ENCODE peak calls at places on chromosomes 5 and 9, in ten cellular contexts. P is fibroblast of lung, G is colonic mucosa, Y is heart right ventricle, J is right lobe of liver, H is upper lobe of right lung, M is endothelial cell of umbilical vein, K is stomach, W is A549, I is A673. S is an unnamed sample. For H3K4me1, the result is how much of the 10 kb centered on the place peaks cover.

GRCh38 chr5:169511708-169512107 is 71.9 kb upstream of the SPDL1 start:
- DNase-seq in Y (no peak), J (no peak), P (no peak), K (no peak), W (no peak), M (no peak), G (no peak), I (no peak), H (no peak), S (no peak)

GRCh38 chr5:57476743-57477142 is 5.9 kb downstream of the ACTBL2 start:
- DNase-seq in H (no peak), P (no peak), K (no peak), M (no peak), J (no peak), I (no peak), G (no peak), W (no peak), Y (no peak), S (no peak)

GRCh38 chr9:134208310-134208841 is 44.0 kb upstream of the RNU6ATAC start:
- DNase-seq in I (no peak), H (peak), M (no peak), W (no peak), P (no peak), Y (peak), G (no peak), J (peak), K (no peak), S (peak)

GRCh38 chr5:78730300-78731094 is 81.9 kb upstream of the LHFPL2 start:
- DNase-seq in M (no peak), P (no peak), G (no peak), W (no peak), Y (no peak), J (no peak), K (no peak), H (no peak), I (no peak), S (no peak)

GRCh38 chr9:132404228-132404881 is 2.3 kb downstream of the TTF1 start:
- DNase-seq in W (no peak), Y (no peak), K (no peak), H (no peak), J (no peak), M (peak), I (no peak), G (no peak), P (no peak), S (no peak)

GRCh38 chr9:89658931-89659330 is 54.1 kb downstream of the GADD45G start:
- DNase-seq in M (no peak), W (no peak), Y (no peak), P (no peak), H (peak), K (peak), I (no peak), J (no peak), G (peak), S (no peak)

GRCh38 chr5:43146958-43147357 is 26.2 kb downstream of the ZNF131 start:
- DNase-seq in G (no peak), W (no peak), I (no peak), Y (no peak), H (no peak), J (no peak), K (no peak), M (no peak), P (no peak), S (no peak)

GRCh38 chr9:5549671-5550650 is 39.6 kb downstream of the PDCD1LG2 start:
- DNase-seq in K (no peak), M (peak), W (no peak), H (no peak), I (no peak), G (no peak), Y (no peak), P (peak), J (no peak), S (no peak)

GRCh38 chr5:14728109-14728938 is 63.8 kb downstream of the OTULIN start:
- DNase-seq in H (no peak), M (no peak), P (no peak), W (no peak), K (no peak), G (peak), I (no peak), Y (no peak), J (peak), S (no peak)

GRCh38 chr9:103713631-103714030 is 380.5 kb upstream of the SMC2 start:
- DNase-seq in M (no peak), G (no peak), Y (no peak), P (no peak), W (no peak), K (no peak), J (no peak), H (no peak), I (no peak), S (no peak)

GRCh38 chr5:16713386-16713928 is 96.7 kb upstream of the RETREG1 start:
- DNase-seq in G (no peak), W (no peak), P (peak), I (peak), M (peak), H (no peak), Y (no peak), K (no peak), J (no peak), S (no peak)

GRCh38 chr5:111930905-111931461 is 174.0 kb upstream of the NREP start:
- DNase-seq in I (no peak), H (no peak), G (no peak), M (no peak), W (no peak), J (no peak), Y (no peak), K (no peak), P (no peak), S (no peak)

DNA sequence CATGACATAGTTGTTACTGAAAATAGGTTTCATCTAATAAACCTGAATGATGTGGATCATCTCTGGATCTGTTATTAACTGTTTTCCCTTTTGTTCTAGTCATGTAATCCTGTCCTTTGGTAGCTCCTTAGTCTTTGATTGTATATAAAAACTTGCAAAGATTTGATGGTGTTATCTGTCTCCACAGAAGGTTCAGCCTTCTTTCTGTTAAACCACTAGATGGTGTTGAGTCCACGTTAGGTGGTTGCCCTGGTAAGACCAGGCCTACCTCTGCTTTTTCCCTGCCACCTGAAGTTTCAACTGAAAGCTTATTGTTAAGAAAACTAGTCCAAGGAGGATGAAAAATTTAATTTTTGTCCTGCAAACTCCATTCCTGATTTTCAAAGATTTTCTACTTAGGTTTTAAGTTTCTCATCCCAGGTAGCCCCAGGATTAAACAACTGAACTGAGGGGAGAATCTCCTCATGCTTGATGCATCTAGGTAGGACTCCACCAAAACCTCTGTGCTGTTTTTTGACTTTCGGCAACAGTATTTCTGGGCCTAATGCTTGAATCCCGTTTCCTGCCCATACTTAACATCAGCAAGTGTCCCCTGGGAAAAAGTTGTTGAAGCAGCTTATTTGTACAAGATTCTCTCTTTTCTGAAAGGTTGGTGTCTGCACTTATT is 68.5 kb downstream of the RICTOR start:
- DNase-seq in J (no peak), G (no peak), W (peak), H (no peak), M (peak), I (no peak), Y (no peak), K (no peak), P (peak), S (no peak)
- TF ChIP-seq CTCF in J (peak), G (peak), W (peak), H (peak), M (no peak), I (peak), Y (peak), K (no peak), P (peak), S (no peak)

GRCh38 chr9:100011062-100011681 is 87.6 kb downstream of the ERP44 start:
- DNase-seq in J (no peak), K (no peak), G (peak), P (peak), W (peak), Y (no peak), I (peak), H (no peak), M (peak), S (no peak)
- H3K4me1 ChIP-seq in J (under half), K (under half), G (under half), P (under half), W (under half), Y (under half), I (under half), H (under half), M (under half), S (under half)

DNA sequence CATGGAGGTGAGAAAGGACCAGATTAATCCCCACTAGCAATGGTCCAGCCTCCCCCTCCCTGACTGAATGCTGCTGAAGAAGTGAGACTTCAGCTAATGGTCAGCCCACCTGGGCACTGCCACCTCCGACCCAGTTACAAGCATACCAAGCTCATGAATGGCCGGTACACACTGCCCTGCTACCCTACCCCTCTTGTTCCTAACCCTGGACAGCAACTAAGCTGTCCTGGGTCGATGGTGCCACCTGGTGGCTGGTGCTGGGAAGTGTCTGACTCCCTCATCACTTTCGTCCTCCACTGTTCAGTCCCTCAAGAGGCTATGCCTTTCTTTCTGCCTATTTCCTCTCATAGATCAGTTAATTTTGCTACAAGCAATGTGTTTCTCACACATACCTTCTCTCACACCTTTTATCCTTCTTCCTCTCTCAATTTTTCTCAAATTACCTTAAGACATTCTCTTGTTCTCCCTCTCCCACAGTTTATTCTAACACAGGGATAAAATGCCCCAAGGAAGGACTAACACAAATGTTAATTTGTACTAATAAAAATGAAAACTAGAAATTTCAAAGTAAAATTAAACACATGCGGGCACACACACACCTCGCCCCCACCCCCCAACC is 42.4 kb downstream of the PAX5 start:
- DNase-seq in K (peak), M (peak), W (peak), Y (no peak), J (no peak), I (peak), G (peak), P (peak), H (peak), S (no peak)
- TF ChIP-seq CTCF in K (no peak), M (peak), W (peak), Y (peak), J (peak), I (peak), G (no peak), P (peak), H (peak), S (no peak)

DNA sequence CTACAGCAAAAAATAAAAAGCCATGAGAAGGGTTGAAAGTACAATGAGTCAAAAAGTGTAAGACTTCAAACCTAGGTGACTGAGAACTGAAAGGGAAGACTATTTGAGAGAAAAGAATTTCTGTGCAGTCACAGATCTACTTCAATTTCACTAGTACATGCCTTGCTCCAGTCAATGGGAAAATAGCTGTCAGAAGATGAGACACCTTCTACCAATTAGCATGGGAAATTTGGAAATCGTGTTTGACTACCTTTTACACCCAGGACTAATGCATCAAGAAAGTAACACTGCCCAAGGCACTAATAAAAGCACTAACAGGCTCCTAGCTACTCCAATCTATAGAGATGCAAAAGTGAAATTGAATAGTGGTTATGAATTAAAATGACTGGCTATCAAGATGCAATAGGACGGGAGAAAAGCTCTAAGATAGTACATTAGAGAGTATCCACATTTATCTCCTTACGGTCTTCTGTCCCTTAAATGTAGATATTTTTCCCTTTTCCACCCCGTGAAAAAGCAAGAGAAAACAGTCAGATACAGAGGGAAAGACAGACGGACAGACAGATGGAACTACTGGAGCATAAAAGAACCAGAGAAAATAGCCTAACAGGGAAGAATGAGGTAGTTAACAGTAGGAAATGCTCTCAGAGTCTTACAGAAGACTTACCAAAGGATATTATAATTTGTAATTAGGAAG is 15.2 kb downstream of the ERP44 start:
- DNase-seq in Y (no peak), P (no peak), J (no peak), G (no peak), H (no peak), W (no peak), K (no peak), I (no peak), M (no peak), S (no peak)
- H3K4me1 ChIP-seq in Y (under half), P (under half), J (under half), G (under half), H (under half), W (under half), K (half or more), I (under half), M (under half), S (under half)

DNA sequence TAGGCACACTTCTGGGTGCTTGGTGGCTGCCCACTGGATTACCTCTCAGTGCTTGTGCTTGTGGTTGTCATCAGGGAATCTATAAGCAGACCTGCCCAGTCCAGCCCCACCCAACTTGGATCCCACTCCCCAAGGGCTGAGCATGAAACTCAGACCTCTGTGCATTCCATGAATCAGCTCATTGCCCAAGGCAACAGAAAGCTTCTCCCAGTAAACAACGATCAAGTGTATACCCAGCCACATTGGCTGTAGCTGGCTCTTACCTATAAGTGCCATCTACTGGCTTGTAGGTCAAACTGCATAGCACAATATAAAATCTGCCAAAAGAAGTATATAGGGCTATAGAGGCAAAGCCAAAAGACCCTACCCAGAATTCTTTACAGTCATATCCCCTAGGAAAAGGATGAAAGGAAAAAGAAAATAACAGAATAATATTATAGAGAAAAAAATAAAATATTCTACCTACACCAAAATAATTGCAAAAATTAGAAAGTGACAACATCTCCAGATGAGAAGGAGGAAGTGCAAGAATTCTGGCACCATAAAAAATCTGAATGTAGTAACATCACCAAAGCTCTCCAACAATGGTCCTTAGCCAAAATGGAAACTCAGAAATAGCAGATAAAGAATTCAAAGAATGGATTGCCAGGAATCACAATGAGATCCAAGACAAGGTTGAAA is 321.0 kb upstream of the TRPC7 start:
- DNase-seq in W (no peak), G (no peak), K (no peak), J (no peak), M (peak), H (no peak), I (peak), P (peak), Y (no peak), S (no peak)
- TF ChIP-seq CTCF in W (no peak), G (no peak), K (no peak), J (no peak), M (peak), H (peak), I (peak), P (peak), Y (peak), S (no peak)

DNA sequence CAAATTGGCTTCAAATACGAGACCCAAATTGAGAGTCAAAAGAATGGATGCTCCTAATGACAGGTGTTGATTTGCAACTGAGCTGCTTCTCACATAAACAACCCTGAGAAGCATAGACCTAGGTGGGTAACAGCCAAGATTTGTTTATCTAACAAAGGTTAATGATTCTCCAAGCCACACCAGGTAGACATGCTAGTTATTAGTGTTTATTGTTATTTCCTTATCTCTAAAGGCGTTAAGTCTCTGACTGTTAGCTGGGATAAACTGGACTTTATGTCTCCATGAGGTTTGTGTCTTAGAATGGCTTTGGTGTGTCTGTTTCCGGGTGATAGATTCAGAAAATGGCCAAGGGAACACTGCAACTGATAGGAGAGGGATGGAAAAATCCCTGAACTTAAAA is 55.4 kb upstream of the CLINT1 start:
- DNase-seq in H (no peak), W (no peak), K (no peak), I (no peak), M (no peak), Y (no peak), J (no peak), P (no peak), G (no peak), S (no peak)
- H3K4me1 ChIP-seq in H (under half), W (under half), K (half or more), I (under half), M (under half), Y (under half), J (under half), P (under half), G (under half), S (under half)

GRCh38 chr9:98575379-98576346 is 133.1 kb downstream of the GABBR2 start:
- DNase-seq in W (no peak), I (no peak), G (no peak), P (peak), J (no peak), H (no peak), M (no peak), K (peak), Y (no peak), S (no peak)

GRCh38 chr9:98571643-98572042 is 137.1 kb downstream of the GABBR2 start:
- DNase-seq in K (no peak), M (no peak), G (no peak), H (no peak), W (no peak), J (no peak), Y (no peak), I (no peak), P (no peak), S (no peak)

GRCh38 chr9:98572796-98573195 is 135.9 kb downstream of the GABBR2 start:
- DNase-seq in J (no peak), P (no peak), M (no peak), K (no peak), I (no peak), G (no peak), W (no peak), Y (no peak), H (no peak), S (no peak)

GRCh38 chr9:98572054-98572627 is 136.6 kb downstream of the GABBR2 start:
- DNase-seq in P (no peak), J (no peak), I (no peak), G (no peak), H (no peak), M (no peak), Y (no peak), W (no peak), K (no peak), S (no peak)

GRCh38 chr9:98573749-98574278 is 134.9 kb downstream of the GABBR2 start:
- DNase-seq in Y (no peak), P (no peak), W (no peak), J (no peak), M (no peak), K (no peak), I (no peak), G (no peak), H (no peak), S (no peak)
- TF ChIP-seq CTCF in Y (no peak), P (no peak), W (no peak), J (no peak), M (peak), K (no peak), I (no peak), G (no peak), H (no peak), S (no peak)